ENCODE peak calls at places on chromosomes 11 and 22, in six cellular contexts. A, P, K, Z, B and X are unnamed samples.

GRCh38 chr11:64887234-64887756 is 8.9 kb upstream of the EHD1 start:
- DNase-seq in Z (no peak), K (no peak), A (no peak), P (no peak), B (no peak), X (no peak)

GRCh38 chr11:102761646-102762238 is 18.7 kb downstream of the MMP10 start:
- DNase-seq in P (peak), A (peak), B (no peak), Z (peak), K (no peak), X (peak)

GRCh38 chr11:108647701-108648527 is 17.0 kb upstream of the DDX10 start:
- DNase-seq in A (peak), K (peak), Z (peak), B (peak), P (peak), X (peak)

GRCh38 chr11:70788247-70789022 is 390.1 kb downstream of the CTTN start:
- DNase-seq in Z (no peak), K (no peak), A (no peak), P (peak), B (peak), X (peak)

GRCh38 chr11:91396243-91397133 is 828.1 kb upstream of the FAT3 start:
- DNase-seq in B (peak), K (no peak), A (no peak), Z (no peak), P (peak), X (peak)

GRCh38 chr11:60825118-60825517 is 16.8 kb upstream of the CCDC86 start:
- DNase-seq in P (no peak), K (no peak), B (no peak), Z (no peak), A (no peak), X (no peak)

GRCh38 chr11:84549221-84549620 is 1077.9 kb downstream of the DLG2 start:
- DNase-seq in A (no peak), P (no peak), B (no peak), Z (no peak), K (no peak), X (no peak)

GRCh38 chr11:17533782-17534415 is 10.3 kb downstream of the USH1C start:
- DNase-seq in K (no peak), A (no peak), B (no peak), Z (peak), P (no peak), X (no peak)

GRCh38 chr11:47010192-47010591 is 73.6 kb downstream of the CSTPP1 start:
- DNase-seq in A (no peak), B (peak), Z (peak), P (no peak), K (no peak), X (peak)

GRCh38 chr22:21449531-21450319 is 17.5 kb upstream of the TMEM191C start:
- DNase-seq in B (peak), P (no peak), A (no peak), K (peak), Z (no peak), X (peak)

GRCh38 chr11:116970485-116971292 is 127.5 kb downstream of the SIK3 start:
- DNase-seq in K (no peak), B (peak), P (no peak), A (no peak), Z (no peak), X (peak)

GRCh38 chr11:64060263-64060860 is 24.6 kb downstream of the FLRT1 start:
- DNase-seq in A (no peak), K (peak), B (no peak), Z (no peak), P (no peak), X (no peak)

GRCh38 chr22:25742918-25743708 is 1.1 kb downstream of the MYO18B start:
- DNase-seq in P (no peak), K (no peak), Z (peak), A (no peak), B (no peak), X (no peak)

GRCh38 chr11:76699461-76700091 is 29.0 kb upstream of the LRRC32 start:
- DNase-seq in K (no peak), A (no peak), P (no peak), B (peak), Z (no peak), X (peak)

GRCh38 chr11:111387318-111387863 is 8.3 kb upstream of the POU2AF1 start:
- DNase-seq in Z (no peak), P (no peak), B (no peak), K (no peak), A (no peak), X (no peak)

GRCh38 chr11:17219016-17219415 is 11.2 kb upstream of the PIK3C2A start:
- DNase-seq in K (no peak), Z (no peak), A (no peak), P (peak), B (no peak), X (no peak)

GRCh38 chr11:70746351-70746750 is 348.0 kb downstream of the CTTN start:
- DNase-seq in B (no peak), A (no peak), K (no peak), Z (no peak), P (no peak), X (no peak)

GRCh38 chr11:76598426-76598839 is 72.1 kb downstream of the LRRC32 start:
- DNase-seq in P (peak), Z (peak), B (peak), K (peak), A (no peak), X (peak)

GRCh38 chr22:29695129-29695926 is 24.5 kb upstream of the CABP7 start:
- DNase-seq in K (no peak), A (no peak), Z (no peak), B (no peak), P (no peak), X (no peak)

GRCh38 chr11:28528217-28528616 is 420.0 kb downstream of the METTL15 start:
- DNase-seq in B (no peak), Z (no peak), A (no peak), K (no peak), P (no peak), X (no peak)

GRCh38 chr11:73258104-73258684 is 13.9 kb upstream of the P2RY6 start:
- DNase-seq in K (peak), A (no peak), B (no peak), P (no peak), Z (no peak), X (no peak)

GRCh38 chr11:82043316-82043715 is 690.3 kb downstream of the FAM181B start:
- DNase-seq in A (no peak), B (no peak), Z (no peak), P (no peak), K (no peak), X (no peak)

GRCh38 chr11:32148824-32149223 is 58.0 kb downstream of the RCN1 start:
- DNase-seq in K (no peak), Z (no peak), B (no peak), A (no peak), P (no peak), X (no peak)

GRCh38 chr11:9626778-9627394 is 37.0 kb upstream of the SWAP70 start:
- DNase-seq in P (no peak), A (peak), K (peak), B (no peak), Z (peak), X (peak)

GRCh38 chr11:102559839-102560238 is 29.3 kb upstream of the MMP7 start:
- DNase-seq in K (no peak), B (no peak), Z (no peak), P (no peak), A (no peak), X (no peak)

GRCh38 chr11:123173040-123173855 is 21.8 kb downstream of the CLMP start:
- DNase-seq in Z (no peak), K (no peak), A (no peak), P (peak), B (peak), X (peak)

GRCh38 chr11:122214567-122214966 is 98.6 kb upstream of the BLID start:
- DNase-seq in B (peak), Z (no peak), P (no peak), K (no peak), A (no peak), X (no peak)

GRCh38 chr11:7495997-7496545 is 10.8 kb downstream of the OLFML1 start:
- DNase-seq in K (no peak), Z (no peak), A (no peak), B (no peak), P (no peak), X (no peak)

GRCh38 chr11:43870981-43871550 is 9.6 kb upstream of the ALKBH3 start:
- DNase-seq in B (no peak), P (no peak), A (no peak), Z (peak), K (no peak), X (no peak)
- H3K23ac ChIP-seq in B (no peak), P (no peak), A (no peak), Z (no peak), K (no peak), X (no peak)

DNA sequence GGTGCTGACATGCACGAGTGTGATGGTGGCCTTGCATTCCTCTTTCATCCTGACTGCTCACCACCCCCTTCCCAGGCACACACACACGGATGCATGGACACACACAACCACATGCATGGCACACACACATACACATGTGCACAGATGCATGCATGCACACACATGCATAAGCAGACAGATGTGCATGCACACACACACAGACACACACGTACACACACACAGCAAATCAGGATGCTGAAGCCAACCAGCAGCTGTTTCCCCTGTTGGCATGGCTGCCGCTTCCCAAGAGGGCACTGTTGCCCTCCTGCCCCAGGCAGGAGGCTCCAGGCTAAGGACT is 15.3 kb downstream of the OSBPL5 start:
- DNase-seq in K (no peak), A (no peak), B (no peak), P (no peak), Z (no peak), X (no peak)
- H3K23ac ChIP-seq in K (no peak), A (peak), B (no peak), P (peak), Z (no peak), X (no peak)

GRCh38 chr22:49973018-49973965 is 12.7 kb downstream of the PIM3 start:
- DNase-seq in B (no peak), P (no peak), Z (peak), A (no peak), K (peak), X (peak)
- H3K23ac ChIP-seq in B (peak), P (peak), Z (no peak), A (no peak), K (no peak), X (no peak)

GRCh38 chr22:37849089-37849751 is at the start of gene EIF3L:
- DNase-seq in K (peak), P (peak), Z (peak), A (peak), B (peak), X (peak)
- H3K23ac ChIP-seq in K (peak), P (no peak), Z (no peak), A (peak), B (peak), X (peak)